ENCODE peak calls at places on chromosomes 12 and 14, in six cellular contexts. J, S, T, F, D and M are unnamed samples.

GRCh38 chr14:23097786-23098185 is 2.5 kb downstream of the C14orf119 start:
- DNase-seq in J (no peak), S (no peak), T (no peak), F (no peak), D (no peak), M (no peak)

GRCh38 chr12:124520258-124520657 is 47.2 kb downstream of the NCOR2 start:
- DNase-seq in J (no peak), S (no peak), T (no peak), F (no peak), D (no peak), M (peak; percentile 47)

GRCh38 chr12:132921685-132922084 is 34.3 kb upstream of the CHFR start:
- DNase-seq in J (no peak), S (no peak), T (no peak), F (no peak), D (no peak), M (no peak)

GRCh38 chr12:57161491-57161890 is 14.1 kb upstream of the LRP1-AS start:
- DNase-seq in J (no peak), S (no peak), T (no peak), F (no peak), D (no peak), M (no peak)

GRCh38 chr14:22332671-22333407 is 256.2 kb downstream of the DAD1 start:
- DNase-seq in J (no peak), S (no peak), T (no peak), F (no peak), D (no peak), M (no peak)

GRCh38 chr12:6735448-6736191 is 11.8 kb downstream of the COPS7A start:
- DNase-seq in J (no peak), S (peak; percentile 63), T (peak; percentile 73), F (peak; percentile 55), D (peak; percentile 75), M (peak; percentile 58)

GRCh38 chr12:6062427-6063378 is 61.8 kb downstream of the VWF start:
- DNase-seq in J (no peak), S (peak; percentile 62), T (peak; percentile 91), F (peak; percentile 38), D (peak; percentile 78), M (peak; percentile 76)

GRCh38 chr14:79584679-79585078 is 626.6 kb downstream of the DIO2 start:
- DNase-seq in J (peak; percentile 86), S (no peak), T (no peak), F (peak; percentile 43), D (peak; percentile 13), M (peak; percentile 1)

GRCh38 chr12:51368640-51369517 is 22.3 kb downstream of the GALNT6 start:
- DNase-seq in J (no peak), S (peak; percentile 85), T (no peak), F (no peak), D (no peak), M (no peak)

GRCh38 chr12:55019784-55020183 is at the start of gene NEUROD4:
- DNase-seq in J (peak; percentile 9), S (peak; percentile 5), T (peak; percentile 46), F (no peak), D (peak; percentile 87), M (peak; percentile 41)

GRCh38 chr12:3662516-3662915 is 90.4 kb downstream of the CRACR2A start:
- DNase-seq in J (no peak), S (no peak), T (no peak), F (peak; percentile 24), D (no peak), M (no peak)

GRCh38 chr12:132327351-132328171 is 1.8 kb downstream of the GALNT9 start:
- DNase-seq in J (peak; percentile 24), S (no peak), T (no peak), F (no peak), D (peak; percentile 37), M (peak; percentile 34)

GRCh38 chr14:75824328-75824727 is 157.5 kb downstream of the TGFB3 start:
- DNase-seq in J (no peak), S (no peak), T (no peak), F (no peak), D (no peak), M (no peak)

GRCh38 chr14:70011098-70011497 is 131.9 kb downstream of the SMOC1 start:
- DNase-seq in J (no peak), S (no peak), T (no peak), F (no peak), D (no peak), M (no peak)

GRCh38 chr14:73339846-73340565 is 102.7 kb downstream of the PAPLN start:
- DNase-seq in J (no peak), S (no peak), T (no peak), F (peak; percentile 76), D (no peak), M (no peak)

GRCh38 chr14:90654831-90655276 is 161.4 kb downstream of the TTC7B start:
- DNase-seq in J (no peak), S (no peak), T (no peak), F (no peak), D (no peak), M (no peak)

GRCh38 chr12:113340061-113340460 is 5.2 kb upstream of the SLC8B1 start:
- DNase-seq in J (no peak), S (no peak), T (no peak), F (no peak), D (no peak), M (no peak)

GRCh38 chr12:6488240-6488639 is 4.8 kb downstream of the MRPL51 start:
- DNase-seq in J (no peak), S (no peak), T (no peak), F (no peak), D (no peak), M (no peak)

GRCh38 chr14:73786632-73786941 is 65.0 kb upstream of the PTGR2 start:
- DNase-seq in J (no peak), S (peak; percentile 54), T (no peak), F (no peak), D (peak; percentile 72), M (peak; percentile 28)